ENCODE peak calls at places on chromosomes 11 and 22, in seven cellular contexts. H, A, J, Y, M, N and S are unnamed samples.

GRCh38 chr22:30038219-30038618 is 42.0 kb upstream of the HORMAD2 start:
- DNase-seq in N (peak), J (peak), H (no peak), A (no peak), Y (no peak), M (no peak), S (no peak)

GRCh38 chr11:1762537-1763302 is 1.0 kb downstream of the CTSD start:
- DNase-seq in M (no peak), Y (no peak), H (no peak), J (peak), N (no peak), A (no peak), S (peak)

GRCh38 chr11:9758676-9759518 is 95.0 kb downstream of the SWAP70 start:
- DNase-seq in M (peak), N (peak), Y (no peak), H (peak), J (peak), A (peak), S (peak)

GRCh38 chr22:39959640-39960447 is at the start of gene TMA7B:
- DNase-seq in H (no peak), J (no peak), A (no peak), N (peak), Y (no peak), M (no peak), S (no peak)

GRCh38 chr11:107683807-107684206 is 28.0 kb downstream of the SLN start:
- DNase-seq in H (no peak), M (no peak), J (no peak), N (no peak), Y (no peak), A (no peak), S (no peak)

GRCh38 chr11:11155962-11156815 is 196.9 kb downstream of the CSNK2A3 start:
- DNase-seq in Y (no peak), M (peak), N (no peak), H (no peak), A (no peak), J (no peak), S (no peak)

GRCh38 chr22:50150161-50151129 is 20.1 kb upstream of the PANX2 start:
- DNase-seq in Y (no peak), M (no peak), N (no peak), H (no peak), J (no peak), A (no peak), S (peak)

GRCh38 chr22:21621891-21622623 is 7.8 kb downstream of the YDJC start:
- DNase-seq in H (no peak), N (no peak), M (no peak), A (no peak), Y (no peak), J (no peak), S (no peak)

GRCh38 chr22:46087816-46088277 is 62.5 kb upstream of the PPARA start:
- DNase-seq in M (no peak), H (no peak), N (peak), J (peak), Y (no peak), A (peak), S (peak)

GRCh38 chr22:28115426-28115825 is 196.4 kb upstream of the PITPNB start:
- DNase-seq in J (no peak), Y (no peak), N (no peak), H (no peak), A (no peak), M (no peak), S (no peak)

GRCh38 chr11:117076941-117077659 is 21.1 kb downstream of the SIK3 start:
- DNase-seq in M (no peak), H (no peak), N (no peak), J (no peak), Y (no peak), A (no peak), S (no peak)

GRCh38 chr11:118877487-118878173 is 6.1 kb upstream of the CXCR5 start:
- DNase-seq in A (no peak), J (no peak), M (no peak), N (no peak), H (no peak), Y (no peak), S (no peak)

GRCh38 chr11:133065847-133066485 is 466.3 kb downstream of the OPCML start:
- DNase-seq in N (peak), H (no peak), Y (peak), J (no peak), A (no peak), M (no peak), S (no peak)

GRCh38 chr22:20904008-20904979 is 12.9 kb upstream of the CRKL start:
- DNase-seq in J (no peak), N (peak), H (no peak), M (no peak), A (no peak), Y (peak), S (no peak)

GRCh38 chr11:123091541-123091940 is 29.6 kb upstream of the HSPA8 start:
- DNase-seq in J (no peak), A (no peak), H (no peak), M (no peak), Y (no peak), N (no peak), S (no peak)
- TF ChIP-seq CTCF in J (no peak), A (no peak), H (no peak), M (no peak), Y (no peak), N (no peak), S (no peak)

GRCh38 chr22:31730344-31730711 is 19.6 kb downstream of the PRR14L start:
- DNase-seq in H (no peak), J (no peak), A (no peak), Y (no peak), M (no peak), N (no peak), S (no peak)
- TF ChIP-seq CTCF in H (no peak), J (no peak), A (no peak), Y (no peak), M (no peak), N (peak), S (peak)

GRCh38 chr22:18065256-18065655 is 12.5 kb upstream of the PEX26 start:
- DNase-seq in N (no peak), J (no peak), H (no peak), Y (no peak), A (no peak), M (no peak), S (peak)
- TF ChIP-seq CTCF in N (no peak), J (no peak), H (no peak), Y (no peak), A (no peak), M (no peak), S (peak)

GRCh38 chr11:45042560-45042959 is 91.9 kb upstream of the TP53I11 start:
- DNase-seq in Y (no peak), J (no peak), A (peak), H (no peak), M (no peak), N (no peak), S (no peak)

GRCh38 chr11:45048313-45048841 is 97.7 kb upstream of the TP53I11 start:
- DNase-seq in Y (no peak), H (no peak), A (no peak), N (no peak), M (no peak), J (no peak), S (no peak)

GRCh38 chr11:45043755-45044475 is 93.2 kb upstream of the TP53I11 start:
- DNase-seq in H (no peak), N (no peak), J (no peak), Y (no peak), M (no peak), A (no peak), S (no peak)

GRCh38 chr11:45048870-45049825 is 97.3 kb upstream of the PRDM11 start:
- DNase-seq in Y (no peak), A (no peak), N (no peak), J (peak), M (no peak), H (no peak), S (no peak)

DNA sequence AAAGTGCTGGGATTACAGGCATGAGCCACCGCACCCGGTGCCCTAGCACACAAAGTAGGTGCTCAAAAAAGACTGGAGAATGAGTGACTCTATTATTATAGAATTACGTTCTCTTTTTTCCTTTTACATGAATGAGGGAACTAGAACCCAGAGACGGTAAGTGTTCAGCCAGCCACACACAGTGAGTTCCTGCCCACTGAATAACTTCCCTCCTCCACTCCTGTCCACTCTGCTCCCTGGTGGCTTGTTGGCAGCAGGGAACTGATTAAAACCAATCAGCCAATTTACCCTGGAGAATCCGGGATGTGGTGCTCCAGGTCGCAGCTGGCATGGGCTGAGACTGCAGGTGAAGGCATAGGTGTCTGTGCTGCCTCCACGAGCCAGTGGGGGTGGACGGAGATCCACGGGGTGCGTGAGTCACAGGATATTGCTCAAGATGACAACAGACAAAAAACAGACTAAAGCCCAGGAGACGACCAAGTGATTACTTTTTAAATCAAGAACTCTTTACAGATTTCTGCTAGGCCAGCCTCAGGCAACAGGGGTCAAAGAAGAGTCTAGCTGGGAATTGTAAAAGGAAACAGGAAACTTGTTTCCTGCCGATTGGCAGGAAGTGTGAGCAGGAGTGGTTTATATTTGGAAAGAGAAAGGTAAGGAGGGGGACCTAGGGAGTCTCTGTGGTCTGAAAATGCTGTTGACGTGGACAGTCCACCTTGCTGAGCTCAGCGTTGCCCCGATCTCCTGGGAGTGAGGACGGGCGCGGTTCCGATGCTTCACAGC is 95.2 kb upstream of the TP53I11 start:
- DNase-seq in H (no peak), A (no peak), J (peak), Y (no peak), N (peak), M (no peak), S (no peak)
- TF ChIP-seq CTCF in H (no peak), A (no peak), J (no peak), Y (no peak), N (peak), M (no peak), S (peak)

DNA sequence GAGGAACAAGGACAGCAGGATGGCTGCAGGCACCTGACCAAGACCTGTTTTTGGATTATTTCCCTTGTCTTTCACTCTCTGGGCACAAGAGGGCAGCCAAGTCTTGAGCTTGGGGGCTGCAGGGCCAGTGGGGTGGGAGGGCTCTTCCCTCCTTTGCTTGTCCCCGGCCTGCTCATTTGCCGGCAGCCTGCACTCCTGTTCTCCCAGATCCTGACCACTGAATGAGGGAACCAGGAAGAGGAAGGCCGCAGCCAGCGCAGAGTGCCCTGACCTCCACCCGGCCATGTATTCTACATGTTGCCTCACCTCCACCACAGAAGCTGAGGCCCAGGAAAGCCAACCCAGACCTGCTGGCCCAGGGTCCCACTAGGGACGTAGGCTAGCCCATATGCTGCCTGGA is 15.5 kb upstream of the NNMT start:
- DNase-seq in N (peak), A (no peak), H (peak), Y (no peak), M (no peak), J (peak), S (no peak)
- TF ChIP-seq CTCF in N (peak), A (peak), H (peak), Y (peak), M (peak), J (peak), S (peak)